ENCODE peak calls at places on chromosome 16, in four cellular contexts. V is glomerular endothelial cell; T is LoVo; Y is activated CD4-positive, alpha-beta T cell treated with anti-CD3 and anti-CD28 coated beads, Interleukin-2, amount 10 ng/mL, durations not matched to agents 7 days and 5 days. O is an unnamed sample.

GRCh38 chr16:27448531-27449433 is 46.8 kb downstream of the IL21R start:
- DNase-seq in V (no peak), T (no peak), Y (no peak), O (no peak)

GRCh38 chr16:59021751-59022150 is 287.6 kb upstream of the GOT2 start:
- DNase-seq in V (no peak), T (no peak), Y (no peak), O (no peak)

GRCh38 chr16:81265658-81266451 is 27.4 kb downstream of the BCO1 start:
- DNase-seq in V (no peak), T (peak; percentile 20), Y (no peak), O (no peak)

GRCh38 chr16:29825145-29826044 is 5.1 kb downstream of the MVP start:
- DNase-seq in V (no peak), T (peak; percentile 78), Y (peak; percentile 63), O (peak; percentile 19)

GRCh38 chr16:14405611-14406537 is 224.2 kb downstream of the PARN start:
- DNase-seq in V (no peak), T (no peak), Y (no peak), O (no peak)

GRCh38 chr16:11603331-11603750 is 16.6 kb upstream of the LITAF start:
- DNase-seq in V (no peak), T (no peak), Y (no peak), O (no peak)

GRCh38 chr16:54318941-54319340 is 32.4 kb upstream of the IRX3 start:
- DNase-seq in V (no peak), T (no peak), Y (no peak), O (no peak)

GRCh38 chr16:88320947-88321634 is 61.7 kb upstream of the ZNF469 start:
- DNase-seq in V (no peak), T (no peak), Y (no peak), O (no peak)

GRCh38 chr16:11583171-11583570 is 3.5 kb downstream of the LITAF start:
- DNase-seq in V (no peak), T (no peak), Y (no peak), O (no peak)

GRCh38 chr16:15897386-15897785 is 9.0 kb upstream of the CEP20 start:
- DNase-seq in V (no peak), T (no peak), Y (no peak), O (no peak)

GRCh38 chr16:51820176-51820575 is 669.1 kb upstream of the SALL1 start:
- DNase-seq in V (no peak), T (no peak), Y (no peak), O (no peak)

GRCh38 chr16:31016018-31016417 is 5.6 kb upstream of the STX1B start:
- DNase-seq in V (no peak), T (no peak), Y (no peak), O (no peak)

GRCh38 chr16:13093676-13094075 is 192.3 kb downstream of the SHISA9 start:
- DNase-seq in V (no peak), T (no peak), Y (no peak), O (no peak)